ENCODE peak calls at places on chromosome 7, in five cellular contexts. U is AG20443, J is GM23338, W is cardiac fibroblast, S is astrocyte of the cerebellum. T is an unnamed sample.

GRCh38 chr7:45638916-45639315 is 64.7 kb downstream of the ADCY1 start:
- DNase-seq in S (no peak), W (no peak), U (no peak), J (no peak), T (no peak)

GRCh38 chr7:68684246-68684850 is 913.9 kb upstream of the AUTS2 start:
- DNase-seq in W (peak), J (no peak), S (peak), U (no peak), T (no peak)

GRCh38 chr7:123024989-123025758 is 29.7 kb upstream of the TAS2R16 start:
- DNase-seq in J (no peak), W (peak), U (no peak), S (peak), T (no peak)

GRCh38 chr7:96521068-96521629 is 188.5 kb downstream of the SEM1 start:
- DNase-seq in W (no peak), S (no peak), J (no peak), U (no peak), T (no peak)

GRCh38 chr7:76126632-76127031 is 75.1 kb upstream of the SRRM3 start:
- DNase-seq in S (no peak), U (no peak), J (no peak), W (no peak), T (no peak)

GRCh38 chr7:1463685-1464223 is 4.5 kb upstream of the MICALL2 start:
- DNase-seq in J (no peak), S (no peak), U (no peak), W (no peak), T (no peak)

GRCh38 chr7:6438427-6438826 is 9.3 kb downstream of the DAGLB start:
- DNase-seq in J (no peak), W (peak), S (no peak), U (no peak), T (no peak)

GRCh38 chr7:17915796-17916195 is 24.5 kb downstream of the SNX13 start:
- DNase-seq in W (no peak), S (no peak), U (no peak), J (no peak), T (no peak)

GRCh38 chr7:83419013-83419412 is 229.9 kb downstream of the SEMA3E start:
- DNase-seq in S (no peak), U (no peak), J (no peak), W (no peak), T (no peak)

GRCh38 chr7:84100866-84101265 is 93.7 kb downstream of the SEMA3A start:
- DNase-seq in U (peak), S (no peak), J (peak), W (peak), T (no peak)

GRCh38 chr7:130040576-130040975 is 10.6 kb downstream of the ZC3HC1 start:
- DNase-seq in U (no peak), S (no peak), J (no peak), W (no peak), T (no peak)

GRCh38 chr7:18225067-18225466 is 197.4 kb upstream of the PRPS1L1 start:
- DNase-seq in J (no peak), U (no peak), W (no peak), S (no peak), T (no peak)

GRCh38 chr7:100574362-100575205 is 884 bp upstream of the SAP25 start:
- DNase-seq in U (no peak), J (no peak), W (no peak), S (no peak), T (no peak)

GRCh38 chr7:5703572-5704533 is 77.6 kb downstream of the RNF216 start:
- DNase-seq in S (no peak), J (no peak), U (no peak), W (no peak), T (no peak)

GRCh38 chr7:122914812-122915211 is 28.6 kb upstream of the CADPS2 start:
- DNase-seq in J (no peak), W (no peak), S (no peak), U (no peak), T (no peak)

GRCh38 chr7:90211391-90212148 is at the start of gene STEAP2:
- DNase-seq in J (peak), U (peak), S (peak), W (peak), T (peak)

GRCh38 chr7:5425507-5426225 is 2.0 kb upstream of the TNRC18 start:
- DNase-seq in J (peak), U (peak), S (peak), W (peak), T (no peak)

GRCh38 chr7:3649250-3649649 is 348.2 kb downstream of the SDK1 start:
- DNase-seq in S (no peak), U (no peak), J (no peak), W (peak), T (no peak)

GRCh38 chr7:55534262-55534915 is 37.9 kb downstream of the VOPP1 start:
- DNase-seq in S (no peak), W (peak), J (no peak), U (peak), T (no peak)

GRCh38 chr7:105136221-105136620 is 122.2 kb downstream of the KMT2E start:
- DNase-seq in J (peak), S (no peak), W (no peak), U (peak), T (no peak)

GRCh38 chr7:20270867-20271266 is 53.7 kb upstream of the MACC1 start:
- DNase-seq in J (no peak), U (no peak), W (no peak), S (no peak), T (no peak)

GRCh38 chr7:47428780-47429472 is 153.0 kb downstream of the TNS3 start:
- DNase-seq in W (no peak), U (no peak), J (no peak), S (no peak), T (no peak)

GRCh38 chr7:27431465-27431864 is 188.9 kb downstream of the EVX1 start:
- DNase-seq in W (no peak), J (no peak), S (no peak), U (no peak), T (no peak)

GRCh38 chr7:37411444-37412034 is 37.1 kb downstream of the ELMO1 start:
- DNase-seq in S (no peak), J (no peak), W (no peak), U (no peak), T (no peak)

GRCh38 chr7:158783595-158783994 is 45.7 kb downstream of the ESYT2 start:
- DNase-seq in U (no peak), J (no peak), W (no peak), S (no peak), T (no peak)

GRCh38 chr7:81484266-81484665 is 285.6 kb downstream of the HGF start:
- DNase-seq in U (peak), W (peak), S (peak), J (peak), T (no peak)

GRCh38 chr7:4882169-4882741 is 1.3 kb downstream of the RADIL start:
- DNase-seq in W (peak), S (peak), U (peak), J (peak), T (peak)

GRCh38 chr7:5677538-5678294 is 103.7 kb downstream of the RNF216 start:
- DNase-seq in U (peak), J (peak), S (no peak), W (peak), T (no peak)